ENCODE peak calls at places on chromosomes 13 and 19, in ten cellular contexts. One of them, this sample, is unnamed. For H3K4me1 and H3K36me3, the result is how much of the 10 kb centered on the place peaks cover.

GRCh38 chr13:46119883-46120614 is 15.2 kb upstream of the CPB2 start:
- DNase-seq in breast epithelium: no peak
- DNase-seq in mammary epithelial cell: peak
- DNase-seq in psoas muscle: no peak
- DNase-seq in tibial artery: no peak
- DNase-seq in IMR-90: peak
- DNase-seq in neural progenitor cell: no peak
- DNase-seq in CD4-positive, CD25-positive, alpha-beta regulatory T cell: no peak
- DNase-seq in Panc1: no peak
- DNase-seq in adrenal gland: peak
- DNase-seq in this sample: peak

GRCh38 chr19:30076751-30077670 is 135.0 kb downstream of the URI1 start:
- DNase-seq in CD4-positive, CD25-positive, alpha-beta regulatory T cell: no peak
- DNase-seq in IMR-90: no peak
- DNase-seq in psoas muscle: peak
- DNase-seq in neural progenitor cell: no peak
- DNase-seq in mammary epithelial cell: no peak
- DNase-seq in Panc1: no peak
- DNase-seq in adrenal gland: no peak
- DNase-seq in breast epithelium: no peak
- DNase-seq in tibial artery: peak
- DNase-seq in this sample: no peak

GRCh38 chr19:30339624-30340525 is 32.3 kb upstream of the ZNF536 start:
- DNase-seq in psoas muscle: peak
- DNase-seq in Panc1: no peak
- DNase-seq in tibial artery: peak
- DNase-seq in neural progenitor cell: no peak
- DNase-seq in breast epithelium: no peak
- DNase-seq in mammary epithelial cell: no peak
- DNase-seq in CD4-positive, CD25-positive, alpha-beta regulatory T cell: no peak
- DNase-seq in adrenal gland: no peak
- DNase-seq in IMR-90: no peak
- DNase-seq in this sample: no peak

GRCh38 chr19:33464010-33464732 is 57.4 kb downstream of the PEPD start:
- DNase-seq in neural progenitor cell: no peak
- DNase-seq in mammary epithelial cell: no peak
- DNase-seq in CD4-positive, CD25-positive, alpha-beta regulatory T cell: no peak
- DNase-seq in adrenal gland: no peak
- DNase-seq in tibial artery: peak
- DNase-seq in Panc1: no peak
- DNase-seq in IMR-90: no peak
- DNase-seq in breast epithelium: no peak
- DNase-seq in psoas muscle: no peak
- DNase-seq in this sample: no peak

GRCh38 chr13:28754698-28755545 is 36.2 kb upstream of the SLC46A3 start:
- DNase-seq in neural progenitor cell: no peak
- DNase-seq in CD4-positive, CD25-positive, alpha-beta regulatory T cell: no peak
- DNase-seq in tibial artery: no peak
- DNase-seq in breast epithelium: no peak
- DNase-seq in psoas muscle: peak
- DNase-seq in mammary epithelial cell: no peak
- DNase-seq in IMR-90: peak
- DNase-seq in Panc1: no peak
- DNase-seq in adrenal gland: peak
- DNase-seq in this sample: peak

GRCh38 chr19:38490861-38491260 is 57.4 kb downstream of the RYR1 start:
- DNase-seq in IMR-90: no peak
- DNase-seq in CD4-positive, CD25-positive, alpha-beta regulatory T cell: no peak
- DNase-seq in psoas muscle: no peak
- DNase-seq in mammary epithelial cell: no peak
- DNase-seq in adrenal gland: no peak
- DNase-seq in tibial artery: no peak
- DNase-seq in neural progenitor cell: no peak
- DNase-seq in breast epithelium: no peak
- DNase-seq in Panc1: no peak
- DNase-seq in this sample: no peak

GRCh38 chr13:31955745-31956144 is 75.8 kb upstream of the FRY start:
- DNase-seq in breast epithelium: no peak
- DNase-seq in neural progenitor cell: no peak
- DNase-seq in psoas muscle: no peak
- DNase-seq in Panc1: no peak
- DNase-seq in adrenal gland: no peak
- DNase-seq in tibial artery: no peak
- DNase-seq in mammary epithelial cell: no peak
- DNase-seq in IMR-90: no peak
- DNase-seq in CD4-positive, CD25-positive, alpha-beta regulatory T cell: no peak
- DNase-seq in this sample: no peak

GRCh38 chr19:3285647-3286176 is 61.3 kb downstream of the CELF5 start:
- DNase-seq in psoas muscle: peak
- DNase-seq in IMR-90: no peak
- DNase-seq in Panc1: no peak
- DNase-seq in tibial artery: no peak
- DNase-seq in mammary epithelial cell: no peak
- DNase-seq in breast epithelium: no peak
- DNase-seq in neural progenitor cell: no peak
- DNase-seq in adrenal gland: peak
- DNase-seq in CD4-positive, CD25-positive, alpha-beta regulatory T cell: peak
- DNase-seq in this sample: no peak

GRCh38 chr19:677201-677600 is 1.0 kb downstream of the FSTL3 start:
- DNase-seq in neural progenitor cell: no peak
- DNase-seq in mammary epithelial cell: peak
- DNase-seq in IMR-90: peak
- DNase-seq in tibial artery: peak
- DNase-seq in adrenal gland: peak
- DNase-seq in breast epithelium: peak
- DNase-seq in Panc1: no peak
- DNase-seq in psoas muscle: peak
- DNase-seq in CD4-positive, CD25-positive, alpha-beta regulatory T cell: no peak
- DNase-seq in this sample: no peak

GRCh38 chr19:49613374-49613773 is 22.4 kb downstream of the PRR12 start:
- DNase-seq in tibial artery: no peak
- DNase-seq in IMR-90: no peak
- DNase-seq in adrenal gland: peak
- DNase-seq in breast epithelium: no peak
- DNase-seq in mammary epithelial cell: no peak
- DNase-seq in psoas muscle: no peak
- DNase-seq in neural progenitor cell: no peak
- DNase-seq in Panc1: no peak
- DNase-seq in CD4-positive, CD25-positive, alpha-beta regulatory T cell: no peak
- DNase-seq in this sample: no peak

GRCh38 chr13:113465241-113465640 is 12.0 kb upstream of the ADPRHL1 start:
- DNase-seq in mammary epithelial cell: no peak
- DNase-seq in adrenal gland: no peak
- DNase-seq in IMR-90: no peak
- DNase-seq in tibial artery: no peak
- DNase-seq in breast epithelium: no peak
- DNase-seq in Panc1: no peak
- DNase-seq in CD4-positive, CD25-positive, alpha-beta regulatory T cell: no peak
- DNase-seq in psoas muscle: no peak
- DNase-seq in neural progenitor cell: no peak
- DNase-seq in this sample: no peak

GRCh38 chr19:35330475-35330874 is 1.5 kb downstream of the CD22 start:
- DNase-seq in adrenal gland: no peak
- DNase-seq in breast epithelium: no peak
- DNase-seq in tibial artery: no peak
- DNase-seq in IMR-90: no peak
- DNase-seq in Panc1: no peak
- DNase-seq in CD4-positive, CD25-positive, alpha-beta regulatory T cell: no peak
- DNase-seq in mammary epithelial cell: no peak
- DNase-seq in neural progenitor cell: no peak
- DNase-seq in psoas muscle: no peak
- DNase-seq in this sample: no peak

DNA sequence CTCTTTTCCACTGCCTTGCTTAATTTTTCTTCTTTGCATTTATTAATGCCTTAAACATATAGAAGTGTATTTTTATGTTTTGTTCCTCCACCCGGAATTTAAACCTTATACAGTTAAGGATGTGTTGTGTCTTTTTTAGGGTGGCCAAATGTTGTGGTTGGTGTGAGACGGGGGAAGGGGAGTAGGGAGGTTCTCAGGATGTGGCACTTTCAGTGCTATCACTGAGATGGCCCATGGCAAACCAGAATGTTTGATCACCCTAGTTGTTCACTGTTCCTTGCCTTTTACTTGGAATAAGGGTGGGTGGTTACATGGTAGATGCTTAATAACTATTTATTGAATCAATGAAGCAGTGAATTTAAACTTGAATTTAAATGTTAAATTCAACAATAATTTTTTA is 216.0 kb upstream of the SLITRK1 start:
- DNase-seq in Panc1: no peak
- DNase-seq in psoas muscle: no peak
- DNase-seq in IMR-90: no peak
- DNase-seq in CD4-positive, CD25-positive, alpha-beta regulatory T cell: no peak
- DNase-seq in tibial artery: no peak
- DNase-seq in adrenal gland: no peak
- DNase-seq in breast epithelium: no peak
- DNase-seq in neural progenitor cell: no peak
- DNase-seq in mammary epithelial cell: no peak
- DNase-seq in this sample: no peak
- H3K4me1 ChIP-seq in Panc1: under half
- H3K4me1 ChIP-seq in psoas muscle: under half
- H3K4me1 ChIP-seq in IMR-90: under half
- H3K4me1 ChIP-seq in CD4-positive, CD25-positive, alpha-beta regulatory T cell: under half
- H3K4me1 ChIP-seq in tibial artery: under half
- H3K4me1 ChIP-seq in adrenal gland: under half
- H3K4me1 ChIP-seq in breast epithelium: under half
- H3K4me1 ChIP-seq in neural progenitor cell: under half
- H3K4me1 ChIP-seq in mammary epithelial cell: under half
- H3K4me1 ChIP-seq in this sample: under half

GRCh38 chr13:97977376-97977705 is 23.9 kb downstream of the IPO5 start:
- DNase-seq in breast epithelium: no peak
- DNase-seq in Panc1: no peak
- DNase-seq in neural progenitor cell: no peak
- DNase-seq in adrenal gland: no peak
- DNase-seq in IMR-90: no peak
- DNase-seq in tibial artery: no peak
- DNase-seq in CD4-positive, CD25-positive, alpha-beta regulatory T cell: no peak
- DNase-seq in mammary epithelial cell: no peak
- DNase-seq in psoas muscle: no peak
- DNase-seq in this sample: peak

GRCh38 chr13:97974773-97975172 is 21.3 kb downstream of the IPO5 start:
- DNase-seq in psoas muscle: no peak
- DNase-seq in tibial artery: no peak
- DNase-seq in CD4-positive, CD25-positive, alpha-beta regulatory T cell: no peak
- DNase-seq in mammary epithelial cell: no peak
- DNase-seq in breast epithelium: no peak
- DNase-seq in neural progenitor cell: no peak
- DNase-seq in adrenal gland: no peak
- DNase-seq in Panc1: no peak
- DNase-seq in IMR-90: no peak
- DNase-seq in this sample: no peak

GRCh38 chr13:97975280-97975850 is 21.9 kb downstream of the IPO5 start:
- DNase-seq in CD4-positive, CD25-positive, alpha-beta regulatory T cell: no peak
- DNase-seq in adrenal gland: no peak
- DNase-seq in neural progenitor cell: no peak
- DNase-seq in Panc1: no peak
- DNase-seq in psoas muscle: no peak
- DNase-seq in IMR-90: no peak
- DNase-seq in mammary epithelial cell: no peak
- DNase-seq in breast epithelium: no peak
- DNase-seq in tibial artery: no peak
- DNase-seq in this sample: no peak

GRCh38 chr13:97976551-97977375 is 23.3 kb downstream of the IPO5 start:
- DNase-seq in mammary epithelial cell: peak
- DNase-seq in psoas muscle: peak
- DNase-seq in Panc1: no peak
- DNase-seq in CD4-positive, CD25-positive, alpha-beta regulatory T cell: no peak
- DNase-seq in adrenal gland: peak
- DNase-seq in IMR-90: no peak
- DNase-seq in breast epithelium: no peak
- DNase-seq in neural progenitor cell: no peak
- DNase-seq in tibial artery: no peak
- DNase-seq in this sample: no peak

GRCh38 chr13:97975851-97976550 is 22.5 kb downstream of the IPO5 start:
- DNase-seq in psoas muscle: no peak
- DNase-seq in adrenal gland: peak
- DNase-seq in mammary epithelial cell: peak
- DNase-seq in tibial artery: peak
- DNase-seq in neural progenitor cell: peak
- DNase-seq in CD4-positive, CD25-positive, alpha-beta regulatory T cell: peak
- DNase-seq in breast epithelium: peak
- DNase-seq in Panc1: no peak
- DNase-seq in IMR-90: peak
- DNase-seq in this sample: peak
- H3K4me3 ChIP-seq in psoas muscle: peak
- H3K4me3 ChIP-seq in adrenal gland: peak
- H3K4me3 ChIP-seq in mammary epithelial cell: peak
- H3K4me3 ChIP-seq in tibial artery: peak
- H3K4me3 ChIP-seq in neural progenitor cell: peak
- H3K4me3 ChIP-seq in CD4-positive, CD25-positive, alpha-beta regulatory T cell: peak
- H3K4me3 ChIP-seq in breast epithelium: peak
- H3K4me3 ChIP-seq in Panc1: peak
- H3K4me3 ChIP-seq in IMR-90: peak
- H3K4me3 ChIP-seq in this sample: peak

GRCh38 chr19:47176071-47176626 is 45.5 kb downstream of the SAE1 start:
- DNase-seq in breast epithelium: no peak
- DNase-seq in psoas muscle: no peak
- DNase-seq in IMR-90: peak
- DNase-seq in Panc1: no peak
- DNase-seq in neural progenitor cell: no peak
- DNase-seq in adrenal gland: no peak
- DNase-seq in mammary epithelial cell: no peak
- DNase-seq in CD4-positive, CD25-positive, alpha-beta regulatory T cell: no peak
- DNase-seq in tibial artery: no peak
- DNase-seq in this sample: no peak
- H3K36me3 ChIP-seq in breast epithelium: under half
- H3K36me3 ChIP-seq in psoas muscle: half or more
- H3K36me3 ChIP-seq in IMR-90: under half
- H3K36me3 ChIP-seq in Panc1: under half
- H3K36me3 ChIP-seq in neural progenitor cell: under half
- H3K36me3 ChIP-seq in adrenal gland: under half
- H3K36me3 ChIP-seq in mammary epithelial cell: under half
- H3K36me3 ChIP-seq in CD4-positive, CD25-positive, alpha-beta regulatory T cell: under half
- H3K36me3 ChIP-seq in tibial artery: under half
- H3K36me3 ChIP-seq in this sample: under half

DNA sequence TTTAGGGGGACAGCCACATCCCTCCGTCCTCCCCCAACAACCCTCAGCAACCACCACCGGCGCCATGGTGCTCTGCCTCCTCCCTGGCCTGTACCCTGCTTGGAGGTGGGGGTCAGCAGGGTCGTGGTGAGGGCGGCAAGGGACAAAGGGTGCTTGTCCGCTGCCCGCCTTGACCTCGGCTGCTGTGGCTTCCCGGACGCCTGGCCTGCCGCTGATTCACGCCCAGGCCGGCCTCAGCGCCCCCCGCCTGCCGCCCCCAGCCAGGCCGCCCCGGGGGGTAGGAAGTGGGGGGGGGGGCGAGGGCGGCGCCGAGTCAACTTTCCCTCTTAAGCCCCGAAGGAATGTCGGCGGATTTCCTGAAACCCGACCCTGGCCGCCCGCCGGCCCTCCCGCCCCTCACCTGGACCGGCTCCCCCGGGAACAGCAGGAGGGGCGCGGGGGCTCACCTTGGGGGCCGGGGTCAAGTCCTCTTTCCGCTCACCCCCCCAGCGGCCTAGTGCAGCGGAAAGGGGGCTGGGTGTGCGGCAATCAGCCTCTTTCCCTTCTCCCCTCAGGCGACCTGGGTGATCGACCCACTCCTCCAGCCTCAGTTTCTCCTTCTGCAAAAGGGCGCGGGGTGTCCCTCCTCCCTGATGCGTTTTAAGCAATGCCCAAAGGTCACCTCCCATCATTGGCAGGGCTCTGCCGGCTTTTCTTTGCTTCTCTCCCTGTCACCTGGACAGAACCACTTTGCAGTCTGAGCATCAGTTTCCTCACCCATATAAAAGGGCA is 1.9 kb upstream of the TMEM59L start:
- DNase-seq in tibial artery: no peak
- DNase-seq in neural progenitor cell: peak
- DNase-seq in IMR-90: no peak
- DNase-seq in adrenal gland: no peak
- DNase-seq in psoas muscle: no peak
- DNase-seq in mammary epithelial cell: no peak
- DNase-seq in CD4-positive, CD25-positive, alpha-beta regulatory T cell: no peak
- DNase-seq in breast epithelium: no peak
- DNase-seq in Panc1: no peak
- DNase-seq in this sample: no peak
- H3K4me1 ChIP-seq in tibial artery: under half
- H3K4me1 ChIP-seq in neural progenitor cell: under half
- H3K4me1 ChIP-seq in IMR-90: under half
- H3K4me1 ChIP-seq in adrenal gland: under half
- H3K4me1 ChIP-seq in psoas muscle: under half
- H3K4me1 ChIP-seq in mammary epithelial cell: under half
- H3K4me1 ChIP-seq in CD4-positive, CD25-positive, alpha-beta regulatory T cell: under half
- H3K4me1 ChIP-seq in breast epithelium: under half
- H3K4me1 ChIP-seq in Panc1: under half
- H3K4me1 ChIP-seq in this sample: under half

This sample was measured in small intestine.